ENCODE peak calls at places on chromosomes 6 and 20, in six cellular contexts. One of them, this sample, is unnamed.

GRCh38 chr20:36311141-36311853 is 5.2 kb downstream of the DLGAP4 start:
- DNase-seq in H1: no peak
- DNase-seq in K562: no peak
- DNase-seq in GM12878: no peak
- DNase-seq in SK-N-SH: no peak
- DNase-seq in HL-60: peak
- DNase-seq in this sample: no peak

GRCh38 chr6:116309657-116310056 is 29.9 kb upstream of the TSPYL1 start:
- DNase-seq in H1: no peak
- DNase-seq in SK-N-SH: no peak
- DNase-seq in K562: no peak
- DNase-seq in GM12878: no peak
- DNase-seq in HL-60: no peak
- DNase-seq in this sample: no peak

GRCh38 chr6:21887301-21888185 is 294.0 kb downstream of the SOX4 start:
- DNase-seq in HL-60: no peak
- DNase-seq in K562: no peak
- DNase-seq in H1: no peak
- DNase-seq in GM12878: no peak
- DNase-seq in SK-N-SH: no peak
- DNase-seq in this sample: peak

GRCh38 chr6:37643851-37644672 is 53.6 kb downstream of the MDGA1 start:
- DNase-seq in HL-60: no peak
- DNase-seq in SK-N-SH: no peak
- DNase-seq in GM12878: no peak
- DNase-seq in H1: no peak
- DNase-seq in K562: peak
- DNase-seq in this sample: no peak

GRCh38 chr6:159897603-159898002 is 6.8 kb downstream of the MAS1 start:
- DNase-seq in H1: no peak
- DNase-seq in HL-60: no peak
- DNase-seq in K562: no peak
- DNase-seq in SK-N-SH: no peak
- DNase-seq in GM12878: no peak
- DNase-seq in this sample: no peak

GRCh38 chr20:58851221-58851968 is 693 bp upstream of the GNAS-AS1 start:
- DNase-seq in HL-60: no peak
- DNase-seq in GM12878: no peak
- DNase-seq in K562: no peak
- DNase-seq in SK-N-SH: peak
- DNase-seq in H1: no peak
- DNase-seq in this sample: no peak

GRCh38 chr20:37295595-37295994 is 6.1 kb downstream of the MANBAL start:
- DNase-seq in HL-60: no peak
- DNase-seq in H1: no peak
- DNase-seq in K562: no peak
- DNase-seq in SK-N-SH: no peak
- DNase-seq in GM12878: no peak
- DNase-seq in this sample: no peak

GRCh38 chr6:6722195-6722594 is 133.7 kb downstream of the LY86 start:
- DNase-seq in GM12878: no peak
- DNase-seq in K562: no peak
- DNase-seq in H1: no peak
- DNase-seq in SK-N-SH: no peak
- DNase-seq in HL-60: no peak
- DNase-seq in this sample: no peak

GRCh38 chr6:38179794-38180430 is 360.4 kb downstream of the ZFAND3 start:
- DNase-seq in SK-N-SH: no peak
- DNase-seq in GM12878: no peak
- DNase-seq in K562: no peak
- DNase-seq in H1: no peak
- DNase-seq in HL-60: no peak
- DNase-seq in this sample: no peak

GRCh38 chr6:113980937-113981554 is 10.1 kb upstream of the HDAC2 start:
- DNase-seq in HL-60: peak
- DNase-seq in H1: no peak
- DNase-seq in SK-N-SH: peak
- DNase-seq in GM12878: no peak
- DNase-seq in K562: peak
- DNase-seq in this sample: peak

GRCh38 chr6:145814501-145815350 is at the start of gene FBXO30:
- DNase-seq in H1: peak
- DNase-seq in SK-N-SH: peak
- DNase-seq in K562: peak
- DNase-seq in HL-60: peak
- DNase-seq in GM12878: peak
- DNase-seq in this sample: peak

GRCh38 chr20:48845721-48846306 is 18.0 kb upstream of the PREX1 start:
- DNase-seq in SK-N-SH: no peak
- DNase-seq in HL-60: no peak
- DNase-seq in K562: no peak
- DNase-seq in H1: no peak
- DNase-seq in GM12878: no peak
- DNase-seq in this sample: no peak

GRCh38 chr20:13492001-13492480 is 146.7 kb downstream of the TASP1 start:
- DNase-seq in H1: peak
- DNase-seq in GM12878: no peak
- DNase-seq in HL-60: no peak
- DNase-seq in SK-N-SH: no peak
- DNase-seq in K562: no peak
- DNase-seq in this sample: no peak

GRCh38 chr20:17481661-17482060 is 49.5 kb downstream of the BFSP1 start:
- DNase-seq in GM12878: no peak
- DNase-seq in H1: no peak
- DNase-seq in HL-60: no peak
- DNase-seq in K562: no peak
- DNase-seq in SK-N-SH: no peak
- DNase-seq in this sample: no peak

GRCh38 chr6:44627091-44627878 is 239.8 kb downstream of the CDC5L start:
- DNase-seq in K562: no peak
- DNase-seq in SK-N-SH: no peak
- DNase-seq in H1: no peak
- DNase-seq in HL-60: peak
- DNase-seq in GM12878: no peak
- DNase-seq in this sample: no peak

GRCh38 chr6:110325197-110325596 is 33.0 kb downstream of the METTL24 start:
- DNase-seq in SK-N-SH: no peak
- DNase-seq in H1: no peak
- DNase-seq in K562: no peak
- DNase-seq in GM12878: no peak
- DNase-seq in HL-60: no peak
- DNase-seq in this sample: peak

GRCh38 chr6:128415387-128415786 is 105.0 kb downstream of the PTPRK start:
- DNase-seq in SK-N-SH: no peak
- DNase-seq in HL-60: no peak
- DNase-seq in H1: no peak
- DNase-seq in K562: no peak
- DNase-seq in GM12878: no peak
- DNase-seq in this sample: no peak

GRCh38 chr6:100186552-100186951 is 192.5 kb upstream of the MCHR2 start:
- DNase-seq in K562: no peak
- DNase-seq in GM12878: no peak
- DNase-seq in H1: no peak
- DNase-seq in SK-N-SH: no peak
- DNase-seq in HL-60: no peak
- DNase-seq in this sample: no peak

GRCh38 chr6:43910638-43911353 is 140.8 kb downstream of the VEGFA start:
- DNase-seq in K562: no peak
- DNase-seq in H1: no peak
- DNase-seq in GM12878: no peak
- DNase-seq in SK-N-SH: no peak
- DNase-seq in HL-60: no peak
- DNase-seq in this sample: no peak

GRCh38 chr6:111793711-111794111 is 79.5 kb downstream of the FYN start:
- DNase-seq in K562: peak
- DNase-seq in H1: no peak
- DNase-seq in SK-N-SH: no peak
- DNase-seq in HL-60: no peak
- DNase-seq in GM12878: no peak
- DNase-seq in this sample: peak

GRCh38 chr6:111792914-111793700 is 80.1 kb downstream of the FYN start:
- DNase-seq in GM12878: no peak
- DNase-seq in HL-60: no peak
- DNase-seq in H1: no peak
- DNase-seq in SK-N-SH: no peak
- DNase-seq in K562: no peak
- DNase-seq in this sample: peak

GRCh38 chr6:111789593-111789992 is 83.7 kb downstream of the FYN start:
- DNase-seq in SK-N-SH: no peak
- DNase-seq in HL-60: no peak
- DNase-seq in GM12878: no peak
- DNase-seq in H1: no peak
- DNase-seq in K562: no peak
- DNase-seq in this sample: no peak

GRCh38 chr6:111792241-111792640 is 81.0 kb downstream of the FYN start:
- DNase-seq in H1: no peak
- DNase-seq in GM12878: no peak
- DNase-seq in HL-60: no peak
- DNase-seq in K562: no peak
- DNase-seq in SK-N-SH: no peak
- DNase-seq in this sample: no peak

GRCh38 chr6:111791415-111791814 is 81.8 kb downstream of the FYN start:
- DNase-seq in GM12878: no peak
- DNase-seq in SK-N-SH: no peak
- DNase-seq in K562: no peak
- DNase-seq in HL-60: no peak
- DNase-seq in H1: no peak
- DNase-seq in this sample: no peak
- TF ChIP-seq GABPA in GM12878: no peak
- TF ChIP-seq GABPA in SK-N-SH: no peak
- TF ChIP-seq GABPA in K562: no peak
- TF ChIP-seq GABPA in HL-60: no peak
- TF ChIP-seq GABPA in H1: no peak
- TF ChIP-seq GABPA in this sample: no peak

DNA sequence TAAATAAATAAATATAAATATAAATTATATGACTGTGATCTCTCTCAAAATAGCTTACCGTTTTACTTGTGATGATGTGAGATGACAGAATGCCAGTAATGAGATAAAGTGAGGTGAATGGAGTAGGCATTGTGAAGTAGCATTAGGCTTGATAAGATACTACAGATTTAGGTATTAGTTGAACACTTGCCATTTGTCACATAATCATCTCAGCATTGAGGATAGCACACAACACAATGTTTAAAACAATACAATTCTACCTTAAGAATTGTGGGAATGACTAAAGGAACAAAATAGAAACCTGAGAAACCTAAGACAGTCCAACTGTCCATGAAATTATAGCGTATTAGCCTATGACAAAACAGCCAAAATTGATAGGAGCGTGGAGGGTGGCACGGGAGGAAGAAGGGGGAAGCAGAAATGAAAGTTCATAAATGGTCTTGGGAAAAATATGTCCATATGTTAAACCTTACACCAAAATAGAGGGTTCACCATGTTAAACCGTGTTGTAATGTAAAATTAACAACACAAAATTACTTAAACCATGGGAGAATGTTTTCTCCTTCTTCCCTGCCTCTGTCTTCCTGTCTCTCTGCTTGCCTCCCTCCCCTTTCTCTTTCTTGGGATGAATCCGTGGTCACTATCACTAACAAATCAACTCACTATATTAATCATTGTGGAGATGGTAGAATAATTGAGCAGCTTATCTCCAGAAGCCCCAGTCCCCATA is 33.1 kb upstream of the HFE start:
- DNase-seq in H1: no peak
- DNase-seq in K562: no peak
- DNase-seq in SK-N-SH: no peak
- DNase-seq in GM12878: no peak
- DNase-seq in HL-60: no peak
- DNase-seq in this sample: no peak
- TF ChIP-seq GABPA in H1: no peak
- TF ChIP-seq GABPA in K562: peak
- TF ChIP-seq GABPA in SK-N-SH: no peak
- TF ChIP-seq GABPA in GM12878: no peak
- TF ChIP-seq GABPA in HL-60: no peak
- TF ChIP-seq GABPA in this sample: no peak

GRCh38 chr6:33875696-33876095 is 71.9 kb upstream of the MLN start:
- DNase-seq in K562: no peak
- DNase-seq in GM12878: no peak
- DNase-seq in H1: no peak
- DNase-seq in SK-N-SH: peak
- DNase-seq in HL-60: no peak
- DNase-seq in this sample: no peak

GRCh38 chr6:33875141-33875581 is 71.4 kb upstream of the MLN start:
- DNase-seq in H1: no peak
- DNase-seq in HL-60: no peak
- DNase-seq in GM12878: no peak
- DNase-seq in SK-N-SH: no peak
- DNase-seq in K562: peak
- DNase-seq in this sample: no peak

GRCh38 chr6:33872761-33873160 is 69.0 kb upstream of the MLN start:
- DNase-seq in K562: no peak
- DNase-seq in GM12878: no peak
- DNase-seq in SK-N-SH: no peak
- DNase-seq in HL-60: no peak
- DNase-seq in H1: no peak
- DNase-seq in this sample: no peak

GRCh38 chr6:33877982-33878381 is 74.2 kb upstream of the MLN start:
- DNase-seq in H1: no peak
- DNase-seq in GM12878: no peak
- DNase-seq in K562: no peak
- DNase-seq in HL-60: no peak
- DNase-seq in SK-N-SH: no peak
- DNase-seq in this sample: no peak

DNA sequence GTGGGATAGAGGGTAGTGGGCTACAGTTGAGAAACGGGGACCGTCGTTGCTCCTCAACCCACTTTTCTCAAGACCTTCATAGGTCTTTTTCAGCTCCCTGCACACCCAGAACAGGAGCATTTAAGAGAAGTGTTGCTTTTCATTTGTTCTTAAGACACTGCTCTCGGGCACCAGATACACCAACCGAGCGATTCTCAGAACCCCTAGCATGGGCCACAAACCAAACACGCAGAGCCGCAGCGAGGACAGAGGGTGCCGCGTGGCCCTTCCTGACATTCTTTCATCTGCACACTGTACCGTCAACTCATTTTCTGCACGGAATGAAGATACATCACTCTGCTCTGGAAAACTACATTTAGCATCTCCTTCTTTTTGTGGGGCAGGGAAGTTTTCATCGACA is 70.3 kb upstream of the MLN start:
- DNase-seq in GM12878: no peak
- DNase-seq in HL-60: no peak
- DNase-seq in K562: no peak
- DNase-seq in SK-N-SH: no peak
- DNase-seq in H1: no peak
- DNase-seq in this sample: no peak
- TF ChIP-seq GABPA in GM12878: no peak
- TF ChIP-seq GABPA in HL-60: no peak
- TF ChIP-seq GABPA in K562: no peak
- TF ChIP-seq GABPA in SK-N-SH: no peak
- TF ChIP-seq GABPA in H1: no peak
- TF ChIP-seq GABPA in this sample: no peak

GRCh38 chr6:49054311-49054710 is 408.7 kb downstream of the MMUT start:
- DNase-seq in GM12878: no peak
- DNase-seq in HL-60: no peak
- DNase-seq in K562: no peak
- DNase-seq in SK-N-SH: no peak
- DNase-seq in H1: no peak
- DNase-seq in this sample: no peak

GRCh38 chr6:49052901-49053300 is 410.2 kb downstream of the MMUT start:
- DNase-seq in GM12878: no peak
- DNase-seq in SK-N-SH: no peak
- DNase-seq in K562: no peak
- DNase-seq in HL-60: no peak
- DNase-seq in H1: no peak
- DNase-seq in this sample: no peak

GRCh38 chr6:49050606-49051005 is 412.4 kb downstream of the MMUT start:
- DNase-seq in H1: no peak
- DNase-seq in HL-60: no peak
- DNase-seq in K562: no peak
- DNase-seq in GM12878: no peak
- DNase-seq in SK-N-SH: no peak
- DNase-seq in this sample: no peak
- TF ChIP-seq GABPA in H1: no peak
- TF ChIP-seq GABPA in HL-60: no peak
- TF ChIP-seq GABPA in K562: no peak
- TF ChIP-seq GABPA in GM12878: no peak
- TF ChIP-seq GABPA in SK-N-SH: no peak
- TF ChIP-seq GABPA in this sample: no peak

This sample was measured in HepG2.